ENCODE peak calls at places on chromosomes 12 and 14, in eight cellular contexts. One of them, this sample, is unnamed.

GRCh38 chr12:57165741-57166140 is 18.3 kb upstream of the LRP1-AS start:
- DNase-seq in A549: peak; percentile 96
- DNase-seq in A673: no peak
- DNase-seq in H1: no peak
- DNase-seq in CD8-positive, alpha-beta memory T cell: no peak
- DNase-seq in psoas muscle: no peak
- DNase-seq in aorta: no peak
- DNase-seq in cardiac muscle cell: no peak
- DNase-seq in this sample: no peak

GRCh38 chr12:92466391-92467305 is 236.1 kb upstream of the PLEKHG7 start:
- DNase-seq in A549: no peak
- DNase-seq in A673: no peak
- DNase-seq in H1: peak; percentile 49
- DNase-seq in CD8-positive, alpha-beta memory T cell: no peak
- DNase-seq in psoas muscle: peak; percentile 52
- DNase-seq in aorta: no peak
- DNase-seq in cardiac muscle cell: no peak
- DNase-seq in this sample: peak; percentile 25

GRCh38 chr12:68621092-68622081 is 10.7 kb downstream of the RAP1B start:
- DNase-seq in A549: no peak
- DNase-seq in A673: peak; percentile 48
- DNase-seq in H1: no peak
- DNase-seq in CD8-positive, alpha-beta memory T cell: no peak
- DNase-seq in psoas muscle: no peak
- DNase-seq in aorta: no peak
- DNase-seq in cardiac muscle cell: no peak
- DNase-seq in this sample: no peak

GRCh38 chr12:30687265-30687986 is 8.2 kb downstream of the IPO8 start:
- DNase-seq in A549: no peak
- DNase-seq in A673: no peak
- DNase-seq in H1: no peak
- DNase-seq in CD8-positive, alpha-beta memory T cell: no peak
- DNase-seq in psoas muscle: no peak
- DNase-seq in aorta: no peak
- DNase-seq in cardiac muscle cell: peak; percentile 55
- DNase-seq in this sample: no peak

GRCh38 chr12:70719672-70720420 is 82.6 kb upstream of the PTPRB start:
- DNase-seq in A549: no peak
- DNase-seq in A673: peak; percentile 58
- DNase-seq in H1: peak; percentile 73
- DNase-seq in CD8-positive, alpha-beta memory T cell: peak; percentile 43
- DNase-seq in psoas muscle: peak; percentile 60
- DNase-seq in aorta: no peak
- DNase-seq in cardiac muscle cell: peak; percentile 72
- DNase-seq in this sample: peak; percentile 37

GRCh38 chr14:94115068-94115591 is 4.6 kb downstream of the IFI27 start:
- DNase-seq in A549: no peak
- DNase-seq in A673: no peak
- DNase-seq in H1: no peak
- DNase-seq in CD8-positive, alpha-beta memory T cell: no peak
- DNase-seq in psoas muscle: no peak
- DNase-seq in aorta: no peak
- DNase-seq in cardiac muscle cell: peak; percentile 38
- DNase-seq in this sample: no peak

GRCh38 chr12:26196424-26196722 is 1.0 kb downstream of the SSPN start:
- DNase-seq in A549: no peak
- DNase-seq in A673: no peak
- DNase-seq in H1: no peak
- DNase-seq in CD8-positive, alpha-beta memory T cell: no peak
- DNase-seq in psoas muscle: peak; percentile 67
- DNase-seq in aorta: no peak
- DNase-seq in cardiac muscle cell: peak; percentile 44
- DNase-seq in this sample: no peak

GRCh38 chr14:43877351-43877900 is 629.7 kb downstream of the FSCB start:
- DNase-seq in A549: no peak
- DNase-seq in A673: peak; percentile 12
- DNase-seq in H1: no peak
- DNase-seq in CD8-positive, alpha-beta memory T cell: no peak
- DNase-seq in psoas muscle: no peak
- DNase-seq in aorta: no peak
- DNase-seq in cardiac muscle cell: no peak
- DNase-seq in this sample: no peak

GRCh38 chr14:53333809-53334208 is 180.7 kb upstream of the DDHD1 start:
- DNase-seq in A549: no peak
- DNase-seq in A673: no peak
- DNase-seq in H1: no peak
- DNase-seq in CD8-positive, alpha-beta memory T cell: no peak
- DNase-seq in psoas muscle: no peak
- DNase-seq in aorta: no peak
- DNase-seq in cardiac muscle cell: no peak
- DNase-seq in this sample: no peak

GRCh38 chr12:98750511-98750910 is 105.4 kb downstream of the APAF1 start:
- DNase-seq in A549: no peak
- DNase-seq in A673: no peak
- DNase-seq in H1: no peak
- DNase-seq in CD8-positive, alpha-beta memory T cell: no peak
- DNase-seq in psoas muscle: no peak
- DNase-seq in aorta: no peak
- DNase-seq in cardiac muscle cell: no peak
- DNase-seq in this sample: no peak

GRCh38 chr12:79415754-79416435 is 274.9 kb downstream of the PAWR start:
- DNase-seq in A549: no peak
- DNase-seq in A673: no peak
- DNase-seq in H1: no peak
- DNase-seq in CD8-positive, alpha-beta memory T cell: no peak
- DNase-seq in psoas muscle: no peak
- DNase-seq in aorta: no peak
- DNase-seq in cardiac muscle cell: no peak
- DNase-seq in this sample: no peak

GRCh38 chr14:87745507-87746118 is 247.4 kb downstream of the GALC start:
- DNase-seq in A549: peak; percentile 12
- DNase-seq in A673: peak; percentile 54
- DNase-seq in H1: peak; percentile 63
- DNase-seq in CD8-positive, alpha-beta memory T cell: no peak
- DNase-seq in psoas muscle: no peak
- DNase-seq in aorta: no peak
- DNase-seq in cardiac muscle cell: peak; percentile 40
- DNase-seq in this sample: peak; percentile 45

GRCh38 chr14:90715993-90716392 is 100.2 kb downstream of the TTC7B start:
- DNase-seq in A549: no peak
- DNase-seq in A673: no peak
- DNase-seq in H1: peak; percentile 43
- DNase-seq in CD8-positive, alpha-beta memory T cell: no peak
- DNase-seq in psoas muscle: no peak
- DNase-seq in aorta: no peak
- DNase-seq in cardiac muscle cell: no peak
- DNase-seq in this sample: no peak

GRCh38 chr12:632102-632696 is 31.0 kb downstream of the NINJ2 start:
- DNase-seq in A549: peak; percentile 89
- DNase-seq in A673: no peak
- DNase-seq in H1: no peak
- DNase-seq in CD8-positive, alpha-beta memory T cell: no peak
- DNase-seq in psoas muscle: no peak
- DNase-seq in aorta: no peak
- DNase-seq in cardiac muscle cell: peak; percentile 80
- DNase-seq in this sample: no peak

GRCh38 chr12:104320627-104321024 is 17.1 kb downstream of the EID3 start:
- DNase-seq in A549: no peak
- DNase-seq in A673: no peak
- DNase-seq in H1: no peak
- DNase-seq in CD8-positive, alpha-beta memory T cell: no peak
- DNase-seq in psoas muscle: no peak
- DNase-seq in aorta: no peak
- DNase-seq in cardiac muscle cell: no peak
- DNase-seq in this sample: no peak

DNA sequence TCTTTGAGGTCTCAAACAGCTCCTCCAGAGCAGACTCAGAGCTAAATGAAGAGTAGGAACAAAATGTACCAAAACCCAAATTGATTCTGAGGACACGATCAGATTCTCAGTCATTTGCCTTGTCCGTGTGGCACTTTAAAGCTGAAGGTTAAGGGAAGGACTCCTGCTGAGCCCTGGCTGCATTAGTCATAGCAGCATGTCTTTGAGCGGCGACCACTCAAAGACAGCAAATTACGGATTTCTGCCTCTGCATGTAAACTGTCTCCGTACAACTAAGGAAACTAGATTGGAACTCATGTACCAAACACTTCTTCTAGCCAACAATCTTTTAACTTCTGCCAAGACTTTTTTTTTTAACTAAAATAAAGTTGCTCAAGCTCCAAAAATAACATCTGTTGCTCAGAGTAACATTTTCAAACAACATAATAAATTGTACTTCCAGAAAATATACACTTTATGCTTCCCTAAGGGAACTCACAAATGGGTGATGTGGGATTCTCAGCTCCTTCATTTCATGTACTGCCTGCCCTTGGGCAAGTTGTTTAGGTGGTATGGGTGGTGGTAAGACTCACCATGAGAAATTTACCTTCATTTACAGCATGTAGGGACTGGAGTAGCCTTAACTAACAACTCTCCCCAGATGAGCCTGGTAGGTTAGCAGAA is 56.1 kb downstream of the RERG start:
- DNase-seq in A549: no peak
- DNase-seq in A673: peak; percentile 78
- DNase-seq in H1: no peak
- DNase-seq in CD8-positive, alpha-beta memory T cell: no peak
- DNase-seq in psoas muscle: peak; percentile 41
- DNase-seq in aorta: no peak
- DNase-seq in cardiac muscle cell: peak; percentile 52
- DNase-seq in this sample: peak; percentile 9
- H3K27ac ChIP-seq in A549: peak overlapping the region; percentile 38
- H3K27ac ChIP-seq in A673: no peak overlapping the region
- H3K27ac ChIP-seq in H1: no peak overlapping the region
- H3K27ac ChIP-seq in CD8-positive, alpha-beta memory T cell: no peak overlapping the region
- H3K27ac ChIP-seq in psoas muscle: peak overlapping the region; percentile 61
- H3K27ac ChIP-seq in aorta: peak overlapping the region; percentile 97
- H3K27ac ChIP-seq in cardiac muscle cell: no peak overlapping the region
- H3K27ac ChIP-seq in this sample: no peak overlapping the region

DNA sequence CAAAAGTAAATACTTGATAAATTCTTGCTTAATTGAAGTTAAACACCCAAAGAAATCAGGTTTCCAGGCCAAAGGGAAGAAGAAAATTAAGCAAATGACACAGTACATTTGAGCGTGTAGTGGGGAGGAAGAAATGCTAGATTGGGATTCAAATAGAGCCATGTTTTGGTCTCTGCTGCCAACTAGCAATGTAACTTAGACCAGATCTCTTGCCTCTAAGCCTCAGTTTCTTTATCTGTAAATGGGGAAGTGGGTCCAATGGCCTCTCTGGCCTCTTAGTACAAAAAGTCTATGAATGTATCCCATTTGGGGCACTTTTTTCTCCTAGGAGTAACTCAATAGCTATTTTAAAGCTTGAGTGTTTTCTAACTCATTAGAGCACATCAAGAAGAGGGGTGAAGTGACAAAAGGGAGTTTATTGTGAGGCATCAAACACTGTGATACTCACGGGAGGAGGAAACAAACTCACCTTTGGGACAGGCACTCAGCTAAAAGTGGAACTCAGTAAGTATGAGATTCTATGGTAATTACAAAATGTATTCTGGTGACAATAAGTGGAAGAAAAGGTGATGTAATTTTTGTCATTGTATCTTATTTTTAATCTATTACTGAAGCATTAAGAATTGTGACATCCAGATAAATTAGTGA is 55.8 kb downstream of the DAD1 start:
- DNase-seq in A549: no peak
- DNase-seq in A673: no peak
- DNase-seq in H1: no peak
- DNase-seq in CD8-positive, alpha-beta memory T cell: no peak
- DNase-seq in psoas muscle: no peak
- DNase-seq in aorta: no peak
- DNase-seq in cardiac muscle cell: no peak
- DNase-seq in this sample: no peak
- H3K27ac ChIP-seq in A549: no peak overlapping the region
- H3K27ac ChIP-seq in A673: peak overlapping the region; percentile 5
- H3K27ac ChIP-seq in H1: no peak overlapping the region
- H3K27ac ChIP-seq in CD8-positive, alpha-beta memory T cell: peak overlapping the region; percentile 45
- H3K27ac ChIP-seq in psoas muscle: no peak overlapping the region
- H3K27ac ChIP-seq in aorta: peak overlapping the region; percentile 59
- H3K27ac ChIP-seq in cardiac muscle cell: no peak overlapping the region
- H3K27ac ChIP-seq in this sample: no peak overlapping the region

GRCh38 chr12:58919271-58920101 is 818 bp downstream of the LRIG3 start:
- DNase-seq in A549: peak; percentile 34
- DNase-seq in A673: peak; percentile 68
- DNase-seq in H1: no peak
- DNase-seq in CD8-positive, alpha-beta memory T cell: no peak
- DNase-seq in psoas muscle: no peak
- DNase-seq in aorta: no peak
- DNase-seq in cardiac muscle cell: peak; percentile 40
- DNase-seq in this sample: no peak
- H3K27ac ChIP-seq in A549: peak overlapping the region; percentile 83
- H3K27ac ChIP-seq in A673: peak overlapping the region; percentile 77
- H3K27ac ChIP-seq in H1: no peak overlapping the region
- H3K27ac ChIP-seq in CD8-positive, alpha-beta memory T cell: no peak overlapping the region
- H3K27ac ChIP-seq in psoas muscle: peak overlapping the region; percentile 91
- H3K27ac ChIP-seq in aorta: peak overlapping the region; percentile 70
- H3K27ac ChIP-seq in cardiac muscle cell: peak overlapping the region; percentile 86
- H3K27ac ChIP-seq in this sample: no peak overlapping the region

GRCh38 chr14:68782091-68782981 is 10.5 kb downstream of the ZFP36L1 start:
- DNase-seq in A549: no peak
- DNase-seq in A673: no peak
- DNase-seq in H1: no peak
- DNase-seq in CD8-positive, alpha-beta memory T cell: peak; percentile 73
- DNase-seq in psoas muscle: peak; percentile 37
- DNase-seq in aorta: peak; percentile 36
- DNase-seq in cardiac muscle cell: no peak
- DNase-seq in this sample: no peak
- H3K27ac ChIP-seq in A549: peak overlapping the region; percentile 100
- H3K27ac ChIP-seq in A673: no peak overlapping the region
- H3K27ac ChIP-seq in H1: no peak overlapping the region
- H3K27ac ChIP-seq in CD8-positive, alpha-beta memory T cell: peak overlapping the region; percentile 55
- H3K27ac ChIP-seq in psoas muscle: peak overlapping the region; percentile 88
- H3K27ac ChIP-seq in aorta: no peak overlapping the region
- H3K27ac ChIP-seq in cardiac muscle cell: no peak overlapping the region
- H3K27ac ChIP-seq in this sample: no peak overlapping the region

DNA sequence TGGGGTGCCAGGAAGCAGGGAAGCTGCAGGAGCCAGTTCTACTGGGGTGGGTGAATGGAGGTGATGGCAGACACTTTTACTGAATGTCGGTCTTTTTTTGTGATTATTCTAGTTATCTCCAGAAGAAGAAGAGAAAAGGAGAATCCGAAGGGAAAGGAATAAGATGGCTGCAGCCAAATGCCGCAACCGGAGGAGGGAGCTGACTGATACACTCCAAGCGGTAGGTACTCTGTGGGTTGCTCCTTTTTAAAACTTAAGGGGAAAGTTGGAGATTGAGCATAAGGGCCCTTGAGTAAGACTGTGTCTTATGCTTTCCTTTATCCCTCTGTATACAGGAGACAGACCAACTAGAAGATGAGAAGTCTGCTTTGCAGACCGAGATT is 1.8 kb downstream of the FOS start:
- DNase-seq in A549: no peak
- DNase-seq in A673: no peak
- DNase-seq in H1: no peak
- DNase-seq in CD8-positive, alpha-beta memory T cell: no peak
- DNase-seq in psoas muscle: no peak
- DNase-seq in aorta: no peak
- DNase-seq in cardiac muscle cell: no peak
- DNase-seq in this sample: no peak
- H3K27ac ChIP-seq in A549: no peak overlapping the region
- H3K27ac ChIP-seq in A673: no peak overlapping the region
- H3K27ac ChIP-seq in H1: no peak overlapping the region
- H3K27ac ChIP-seq in CD8-positive, alpha-beta memory T cell: no peak overlapping the region
- H3K27ac ChIP-seq in psoas muscle: peak overlapping the region; percentile 98
- H3K27ac ChIP-seq in aorta: peak overlapping the region; percentile 78
- H3K27ac ChIP-seq in cardiac muscle cell: no peak overlapping the region
- H3K27ac ChIP-seq in this sample: no peak overlapping the region